ENCODE peak calls at places on chromosomes 11 and 22, in eight cellular contexts. Z is ovary; C is AG04450; X is A549; Y is OCI-LY7; G is naive thymus-derived CD4-positive, alpha-beta T cell; M is non-pigmented ciliary epithelial cell; F is GM04504. E is an unnamed sample.

GRCh38 chr11:65556470-65557279 is 1.5 kb downstream of the LTBP3 start:
- DNase-seq in Z (no peak), C (no peak), X (no peak), Y (no peak), G (no peak), M (no peak), F (no peak), E (no peak)

GRCh38 chr11:116329354-116330090 is 443.3 kb downstream of the BUD13 start:
- DNase-seq in Z (no peak), C (no peak), X (no peak), Y (no peak), G (no peak), M (no peak), F (no peak), E (no peak)

GRCh38 chr22:31329029-31329428 is 17.1 kb downstream of the PATZ1 start:
- DNase-seq in Z (no peak), C (no peak), X (no peak), Y (no peak), G (no peak), M (no peak), F (no peak), E (no peak)

GRCh38 chr11:33912405-33913361 is 20.8 kb upstream of the LMO2 start:
- DNase-seq in Z (no peak), C (peak), X (peak), Y (no peak), G (no peak), M (peak), F (peak), E (peak)

GRCh38 chr11:65297026-65297667 is 17.5 kb upstream of the CDC42EP2 start:
- DNase-seq in Z (no peak), C (no peak), X (no peak), Y (no peak), G (no peak), M (no peak), F (no peak), E (no peak)

GRCh38 chr22:45376009-45376408 is 37.4 kb downstream of the SMC1B start:
- DNase-seq in Z (no peak), C (no peak), X (no peak), Y (no peak), G (no peak), M (no peak), F (no peak), E (no peak)

GRCh38 chr11:102488208-102488607 is 35.6 kb upstream of the TMEM123 start:
- DNase-seq in Z (no peak), C (no peak), X (no peak), Y (no peak), G (no peak), M (no peak), F (no peak), E (no peak)

GRCh38 chr11:83219095-83219494 is 25.6 kb downstream of the ANKRD42 start:
- DNase-seq in Z (no peak), C (no peak), X (no peak), Y (peak), G (no peak), M (no peak), F (no peak), E (no peak)

GRCh38 chr11:10305964-10306918 is 1.4 kb downstream of the ADM start:
- DNase-seq in Z (peak), C (no peak), X (peak), Y (no peak), G (peak), M (no peak), F (no peak), E (no peak)

GRCh38 chr11:79044211-79044610 is 396.6 kb downstream of the TENM4 start:
- DNase-seq in Z (no peak), C (no peak), X (no peak), Y (no peak), G (no peak), M (no peak), F (no peak), E (no peak)

GRCh38 chr11:6433998-6434650 is 6.7 kb downstream of the HPX start:
- DNase-seq in Z (no peak), C (no peak), X (no peak), Y (peak), G (no peak), M (no peak), F (no peak), E (no peak)

GRCh38 chr11:61509058-61510029 is 795 bp downstream of the LRRC10B start:
- DNase-seq in Z (peak), C (no peak), X (peak), Y (no peak), G (peak), M (no peak), F (peak), E (no peak)

GRCh38 chr11:69962152-69962551 is 116.0 kb upstream of the ANO1 start:
- DNase-seq in Z (no peak), C (no peak), X (peak), Y (no peak), G (no peak), M (no peak), F (no peak), E (no peak)

GRCh38 chr11:94834931-94835330 is 66.8 kb downstream of the AMOTL1 start:
- DNase-seq in Z (no peak), C (no peak), X (no peak), Y (no peak), G (no peak), M (no peak), F (no peak), E (no peak)

GRCh38 chr11:1832181-1832988 is 2.4 kb upstream of the SYT8 start:
- DNase-seq in Z (peak), C (no peak), X (peak), Y (peak), G (peak), M (no peak), F (no peak), E (no peak)

E was measured in AG04449.